ENCODE peak calls at places on chromosome 22, in six cellular contexts. G is endothelial cell of umbilical vein, F is HCT116, J is fibroblast of villous mesenchyme, P is transverse colon, X is right lobe of liver. E is an unnamed sample.
A peak's percentile ranks its signal among the peaks of the same experiment; 100 is the strongest.

GRCh38 chr22:49079027-49079725 is 748.5 kb downstream of the BRD1 start:
- DNase-seq in G (no peak), F (no peak), J (no peak), P (no peak), X (no peak), E (no peak)

GRCh38 chr22:22703715-22704114 is 59.3 kb downstream of the GGTLC2 start:
- DNase-seq in G (no peak), F (no peak), J (peak; percentile 80), P (no peak), X (peak; percentile 61), E (peak; percentile 54)

GRCh38 chr22:20957118-20957690 is 9.9 kb upstream of the AIFM3 start:
- DNase-seq in G (no peak), F (no peak), J (no peak), P (peak; percentile 44), X (no peak), E (no peak)

GRCh38 chr22:45543243-45543642 is 40.6 kb downstream of the FBLN1 start:
- DNase-seq in G (no peak), F (no peak), J (no peak), P (no peak), X (no peak), E (no peak)

GRCh38 chr22:21984793-21985192 is 2.2 kb upstream of the TOP3B start:
- DNase-seq in G (peak; percentile 37), F (peak; percentile 19), J (peak; percentile 11), P (no peak), X (no peak), E (peak; percentile 71)

GRCh38 chr22:48389916-48390315 is 1437.8 kb downstream of the BRD1 start:
- DNase-seq in G (no peak), F (no peak), J (no peak), P (no peak), X (no peak), E (no peak)

GRCh38 chr22:30423296-30423958 is 2.1 kb upstream of the MTFP1 start:
- DNase-seq in G (no peak), F (no peak), J (no peak), P (peak; percentile 56), X (peak; percentile 93), E (peak; percentile 84)

GRCh38 chr22:50269573-50270301 is 443 bp downstream of the MAPK11 start:
- DNase-seq in G (peak; percentile 51), F (no peak), J (no peak), P (no peak), X (no peak), E (peak; percentile 52)

GRCh38 chr22:29720824-29721323 is 1.1 kb downstream of the CABP7 start:
- DNase-seq in G (no peak), F (no peak), J (no peak), P (no peak), X (no peak), E (no peak)

GRCh38 chr22:35337932-35338331 is 38.2 kb downstream of the TOM1 start:
- DNase-seq in G (no peak), F (no peak), J (no peak), P (no peak), X (no peak), E (no peak)

GRCh38 chr22:29706493-29706892 is 13.3 kb upstream of the CABP7 start:
- DNase-seq in G (no peak), F (no peak), J (no peak), P (no peak), X (no peak), E (no peak)

GRCh38 chr22:50705851-50706351 is 32.1 kb upstream of the ACR start:
- DNase-seq in G (no peak), F (no peak), J (no peak), P (no peak), X (peak; percentile 45), E (no peak)

GRCh38 chr22:39435616-39436015 is 21.2 kb upstream of the MGAT3 start:
- DNase-seq in G (no peak), F (no peak), J (no peak), P (no peak), X (no peak), E (no peak)

GRCh38 chr22:22928666-22929380 is 41.2 kb downstream of the IGLL5 start:
- DNase-seq in G (no peak), F (no peak), J (no peak), P (peak; percentile 78), X (no peak), E (peak; percentile 5)

GRCh38 chr22:18114976-18115652 is 4.5 kb downstream of the TUBA8 start:
- DNase-seq in G (no peak), F (no peak), J (no peak), P (no peak), X (no peak), E (no peak)

GRCh38 chr22:23704829-23705228 is 14.0 kb downstream of the RGL4 start:
- DNase-seq in G (no peak), F (no peak), J (no peak), P (no peak), X (no peak), E (no peak)

GRCh38 chr22:24592846-24593809 is at the start of gene LRRC75B:
- DNase-seq in G (peak; percentile 77), F (peak; percentile 47), J (peak; percentile 92), P (peak; percentile 93), X (peak; percentile 99), E (peak; percentile 85)

GRCh38 chr22:46150615-46151423 is 493 bp downstream of the PPARA start:
- DNase-seq in G (peak; percentile 19), F (no peak), J (peak; percentile 16), P (peak; percentile 63), X (peak; percentile 62), E (no peak)

GRCh38 chr22:22395230-22395629 is 113.3 kb downstream of the ZNF280B start:
- DNase-seq in G (no peak), F (no peak), J (no peak), P (no peak), X (no peak), E (no peak)

GRCh38 chr22:49657275-49657973 is 170.2 kb downstream of the BRD1 start:
- DNase-seq in G (peak; percentile 96), F (peak; percentile 71), J (no peak), P (peak; percentile 68), X (no peak), E (no peak)

GRCh38 chr22:39820266-39820665 is 73.3 kb downstream of the ENTHD1 start:
- DNase-seq in G (peak; percentile 66), F (peak; percentile 18), J (peak; percentile 21), P (no peak), X (no peak), E (peak; percentile 66)

DNA sequence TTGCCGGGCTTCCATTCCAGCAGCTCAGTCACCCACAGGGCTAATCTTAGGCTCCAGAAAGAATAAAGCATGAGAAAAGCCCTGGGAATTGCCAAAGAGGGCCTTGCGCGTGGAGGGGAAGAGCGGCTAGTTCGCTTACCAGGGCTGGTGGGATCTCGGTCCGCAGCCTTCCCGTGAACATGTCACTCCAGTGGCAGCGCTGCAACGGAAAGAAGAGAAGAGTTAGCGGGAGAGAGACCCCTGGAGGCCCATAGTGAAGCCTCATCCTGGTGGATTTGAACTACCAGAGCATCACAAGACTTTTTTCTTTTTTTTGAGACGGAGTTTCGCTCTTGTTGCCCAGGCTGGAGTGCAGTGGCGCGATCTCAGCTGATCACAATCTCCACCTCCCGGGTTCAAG is 18.0 kb downstream of the RANGAP1 start:
- DNase-seq in G (no peak), F (no peak), J (no peak), P (no peak), X (no peak), E (no peak)
- TF ChIP-seq CTCF in G (no peak), F (no peak), J (no peak), P (no peak), X (no peak), E (no peak)

GRCh38 chr22:37187891-37188761 is at the start of gene C1QTNF6:
- DNase-seq in G (peak; percentile 57), F (no peak), J (peak; percentile 69), P (no peak), X (no peak), E (no peak)
- H3K4me3 ChIP-seq in G (peak within 1 kb of the TSS; percentile 40), F (peak within 1 kb of the TSS; percentile 58), J (peak within 1 kb of the TSS; percentile 72), P (no peak within 1 kb of the TSS), X (peak within 1 kb of the TSS; percentile 4), E (peak within 1 kb of the TSS; percentile 49)

GRCh38 chr22:38153821-38154562 is 27.6 kb downstream of the PLA2G6 start:
- DNase-seq in G (no peak), F (no peak), J (no peak), P (peak; percentile 27), X (peak; percentile 81), E (no peak)
- TF ChIP-seq CTCF in G (no peak), F (no peak), J (no peak), P (no peak), X (peak; percentile 16), E (peak; percentile 20)

DNA sequence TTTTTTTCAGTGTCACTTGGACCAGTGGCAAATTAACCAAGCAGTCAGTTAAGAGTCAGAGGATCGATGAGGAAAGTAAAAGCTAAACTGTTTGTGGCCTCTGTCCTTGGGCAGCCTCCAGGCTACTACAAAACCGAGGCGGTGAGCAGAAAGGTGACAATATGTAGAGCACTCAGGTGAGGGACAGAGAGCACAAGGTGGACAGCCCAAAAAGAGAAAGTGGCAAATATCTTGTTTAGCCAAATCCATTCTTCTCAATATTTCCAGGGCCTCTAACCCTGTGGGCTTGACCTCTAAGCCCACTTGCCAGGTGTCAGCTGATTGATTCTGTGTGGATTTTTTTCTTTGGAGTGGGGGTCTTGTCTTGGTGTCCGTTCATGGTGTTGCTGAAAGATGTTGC is 4202.2 kb upstream of the OR11H1 start:
- DNase-seq in G (no peak), F (no peak), J (no peak), P (no peak), X (no peak), E (no peak)
- H3K4me3 ChIP-seq in G (no peak overlapping the region), F (no peak overlapping the region), J (no peak overlapping the region), P (no peak overlapping the region), X (no peak overlapping the region), E (no peak overlapping the region)

GRCh38 chr22:32106930-32107329 is 52.2 kb downstream of the C22orf42 start:
- DNase-seq in G (no peak), F (no peak), J (peak; percentile 10), P (no peak), X (no peak), E (peak; percentile 26)
- TF ChIP-seq CTCF in G (no peak), F (no peak), J (no peak), P (no peak), X (no peak), E (no peak)

GRCh38 chr22:42439021-42439420 is 6.8 kb upstream of the NFAM1 start:
- DNase-seq in G (no peak), F (no peak), J (no peak), P (no peak), X (no peak), E (no peak)
- H3K4me3 ChIP-seq in G (no peak overlapping the region), F (no peak overlapping the region), J (no peak overlapping the region), P (no peak overlapping the region), X (no peak overlapping the region), E (no peak overlapping the region)

GRCh38 chr22:26674211-26675190 is 17.1 kb downstream of the MIAT start:
- DNase-seq in G (no peak), F (no peak), J (no peak), P (peak; percentile 19), X (no peak), E (no peak)
- TF ChIP-seq CTCF in G (no peak), F (no peak), J (no peak), P (no peak), X (no peak), E (no peak)

GRCh38 chr22:41560095-41560487 is 719 bp upstream of the CSDC2 start:
- DNase-seq in G (no peak), F (no peak), J (no peak), P (no peak), X (no peak), E (no peak)
- H3K4me3 ChIP-seq in G (no peak overlapping the region), F (no peak overlapping the region), J (no peak overlapping the region), P (no peak overlapping the region), X (no peak overlapping the region), E (no peak overlapping the region)

E was measured in choroid plexus epithelial cell.